ENCODE peak calls at places on chromosome 10, in six cellular contexts. D is PC-3, C is HCT116, S is GM23248, Y is SK-N-SH, I is MM.1S. P is an unnamed sample.
A peak's percentile ranks its signal among the peaks of the same experiment; 100 is the strongest.

GRCh38 chr10:43931308-43931930 is 282.7 kb upstream of the ZNF32 start:
- DNase-seq in S (peak; percentile 92), Y (no peak), C (no peak), I (no peak), D (peak; percentile 73), P (no peak)

GRCh38 chr10:113709221-113709838 is 29.6 kb downstream of the CASP7 start:
- DNase-seq in I (no peak), Y (no peak), S (peak; percentile 84), C (no peak), D (peak; percentile 59), P (no peak)

GRCh38 chr10:69481280-69481679 is 30.0 kb downstream of the TSPAN15 start:
- DNase-seq in C (no peak), D (no peak), I (no peak), S (no peak), Y (no peak), P (peak; percentile 81)

GRCh38 chr10:69477968-69478597 is 26.8 kb downstream of the TSPAN15 start:
- DNase-seq in C (no peak), D (no peak), Y (no peak), I (no peak), S (no peak), P (no peak)

GRCh38 chr10:36172054-36172531 is 530.0 kb upstream of the FZD8 start:
- DNase-seq in C (no peak), I (no peak), Y (no peak), S (peak; percentile 85), D (peak; percentile 99), P (no peak)

GRCh38 chr10:130507461-130507860 is 371.3 kb downstream of the GLRX3 start:
- DNase-seq in D (no peak), S (no peak), C (no peak), I (no peak), Y (no peak), P (no peak)

GRCh38 chr10:43965033-43965917 is 316.6 kb upstream of the ZNF32 start:
- DNase-seq in S (peak; percentile 36), C (no peak), I (peak; percentile 6), D (no peak), Y (no peak), P (peak; percentile 98)

GRCh38 chr10:17910144-17910789 is 41.5 kb upstream of the SLC39A12 start:
- DNase-seq in C (peak; percentile 46), Y (peak; percentile 38), S (peak; percentile 80), D (peak; percentile 51), I (peak; percentile 59), P (peak; percentile 81)

GRCh38 chr10:62512732-62513475 is 138.7 kb downstream of the ZNF365 start:
- DNase-seq in Y (no peak), I (no peak), S (peak; percentile 52), D (peak; percentile 74), C (no peak), P (no peak)

GRCh38 chr10:37754538-37755323 is 102.7 kb downstream of the ZNF248 start:
- DNase-seq in Y (peak; percentile 32), S (peak; percentile 59), I (peak; percentile 54), D (peak; percentile 97), C (peak; percentile 7), P (peak; percentile 79)

GRCh38 chr10:16440396-16441105 is 3.7 kb downstream of the PTER start:
- DNase-seq in C (no peak), Y (peak; percentile 50), D (peak; percentile 51), S (peak; percentile 22), I (no peak), P (no peak)

GRCh38 chr10:51176976-51177690 is 102.8 kb downstream of the PRKG1 start:
- DNase-seq in Y (no peak), S (peak; percentile 69), D (peak; percentile 72), C (no peak), I (no peak), P (no peak)

GRCh38 chr10:28975891-28976471 is 298.7 kb downstream of the BAMBI start:
- DNase-seq in S (no peak), I (no peak), C (no peak), Y (no peak), D (no peak), P (no peak)

GRCh38 chr10:116418394-116418793 is 9.3 kb upstream of the PNLIPRP3 start:
- DNase-seq in S (no peak), Y (no peak), C (no peak), I (no peak), D (no peak), P (no peak)

GRCh38 chr10:80462277-80462985 is 8.3 kb downstream of the TSPAN14 start:
- DNase-seq in C (no peak), S (peak; percentile 56), I (no peak), D (no peak), Y (no peak), P (no peak)

GRCh38 chr10:5614081-5614721 is 52.2 kb downstream of the ASB13 start:
- DNase-seq in C (no peak), D (peak; percentile 38), Y (no peak), S (peak; percentile 55), I (no peak), P (no peak)

GRCh38 chr10:21285742-21286311 is 239.7 kb downstream of the SKIDA1 start:
- DNase-seq in S (peak; percentile 7), C (peak; percentile 52), D (peak; percentile 67), Y (no peak), I (no peak), P (no peak)

GRCh38 chr10:21524526-21525366 is 736 bp downstream of the SKIDA1 start:
- DNase-seq in I (no peak), S (peak; percentile 82), Y (no peak), C (no peak), D (no peak), P (no peak)

GRCh38 chr10:95276367-95277200 is 14.2 kb downstream of the PDLIM1 start:
- DNase-seq in C (no peak), I (no peak), S (peak; percentile 48), D (no peak), Y (no peak), P (no peak)

DNA sequence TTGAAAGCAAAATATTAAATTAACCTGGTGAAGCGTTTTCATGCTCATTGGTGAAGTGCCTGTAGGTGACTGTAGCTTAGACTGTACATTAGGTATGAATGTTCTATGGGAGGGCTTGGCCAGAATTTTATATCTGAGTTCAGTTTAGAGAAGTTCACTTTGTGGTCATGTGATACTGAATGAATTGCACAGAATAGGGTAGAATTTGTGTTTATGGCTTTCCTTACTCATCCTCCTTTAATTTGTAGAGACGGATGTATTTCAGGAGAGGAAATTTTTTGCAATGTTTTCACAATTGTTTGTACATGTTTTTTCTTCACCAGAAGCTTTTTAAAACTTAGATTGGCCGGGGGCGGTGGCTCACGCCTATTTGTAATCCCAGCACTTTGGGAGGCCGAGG is 32.3 kb downstream of the REEP3 start:
- DNase-seq in C (peak; percentile 23), D (peak; percentile 83), Y (no peak), S (peak; percentile 68), I (no peak), P (no peak)
- H3K9ac ChIP-seq in C (peak overlapping the region; percentile 58), D (peak overlapping the region; percentile 79), Y (peak overlapping the region; percentile 52), S (peak overlapping the region; percentile 82), I (no peak overlapping the region), P (no peak overlapping the region)

GRCh38 chr10:100890141-100890695 is 22.5 kb upstream of the SLF2 start:
- DNase-seq in I (no peak), C (no peak), Y (no peak), S (no peak), D (no peak), P (no peak)

GRCh38 chr10:100889546-100889945 is 23.2 kb upstream of the SLF2 start:
- DNase-seq in C (no peak), I (no peak), S (no peak), Y (no peak), D (no peak), P (no peak)

GRCh38 chr10:100887761-100888296 is 24.9 kb upstream of the SLF2 start:
- DNase-seq in D (no peak), I (no peak), Y (no peak), C (no peak), S (no peak), P (no peak)

GRCh38 chr10:100890696-100891271 is 22.0 kb upstream of the SLF2 start:
- DNase-seq in Y (no peak), S (peak; percentile 97), D (peak; percentile 88), I (no peak), C (peak; percentile 79), P (no peak)

DNA sequence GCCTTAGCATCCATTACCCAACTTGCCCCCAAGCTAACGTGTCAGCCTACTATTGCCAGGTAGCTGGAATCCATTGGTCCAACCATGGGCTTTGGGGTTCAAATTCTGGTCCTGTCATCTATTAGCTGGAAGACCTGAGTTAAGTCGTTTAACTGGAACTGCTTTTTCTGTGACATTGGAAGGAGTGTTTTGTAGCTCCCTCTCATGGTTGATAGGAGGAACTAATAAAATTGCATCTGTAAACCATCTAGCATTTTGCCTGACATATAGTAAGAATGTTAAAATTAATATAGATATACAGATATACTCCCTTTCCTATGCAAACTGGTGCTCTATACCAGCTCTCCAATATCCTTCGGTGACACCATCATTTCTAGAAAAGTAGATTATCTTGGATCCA is 23.8 kb upstream of the SLF2 start:
- DNase-seq in D (no peak), C (peak; percentile 34), Y (no peak), I (no peak), S (peak; percentile 31), P (peak; percentile 65)
- H3K9me2 ChIP-seq in D (no peaks in the 10 kb centered on the region), C (no peaks in the 10 kb centered on the region), Y (no peaks in the 10 kb centered on the region), I (no peaks in the 10 kb centered on the region), S (no peaks in the 10 kb centered on the region), P (no peaks in the 10 kb centered on the region)

DNA sequence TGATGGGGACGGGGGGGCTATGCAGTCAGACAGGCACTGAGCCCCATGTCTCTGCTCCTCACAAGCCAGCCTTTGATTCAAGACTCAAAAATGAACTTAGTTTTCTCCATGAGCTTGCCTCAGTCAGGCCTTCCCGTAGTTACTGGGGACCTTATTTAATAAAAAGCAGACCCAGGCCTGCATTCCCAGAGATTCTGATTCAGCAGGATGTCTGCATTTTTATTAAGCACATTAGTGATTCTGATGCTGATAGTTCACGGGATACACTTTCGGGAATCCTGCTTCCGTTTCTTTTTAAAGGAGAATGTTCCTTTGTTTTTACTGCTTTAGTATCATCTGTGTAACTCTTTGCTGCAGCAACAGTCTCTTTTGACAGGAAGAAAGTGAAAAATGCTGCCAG is 28.3 kb upstream of the PLPP4 start:
- DNase-seq in S (no peak), D (no peak), C (no peak), I (no peak), Y (peak; percentile 51), P (no peak)
- H3K27ac ChIP-seq in S (no peak overlapping the region), D (no peak overlapping the region), C (no peak overlapping the region), I (no peak overlapping the region), Y (peak overlapping the region; percentile 96), P (no peak overlapping the region)

GRCh38 chr10:96664563-96664962 is 55.8 kb downstream of the PIK3AP1 start:
- DNase-seq in Y (no peak), I (no peak), S (no peak), C (no peak), D (no peak), P (no peak)

GRCh38 chr10:96665306-96665705 is 55.0 kb downstream of the PIK3AP1 start:
- DNase-seq in Y (no peak), S (peak; percentile 71), D (peak; percentile 19), C (no peak), I (no peak), P (no peak)

GRCh38 chr10:96663794-96664193 is 56.5 kb downstream of the PIK3AP1 start:
- DNase-seq in D (no peak), I (no peak), S (no peak), C (no peak), Y (no peak), P (no peak)

GRCh38 chr10:96667401-96667800 is 52.9 kb downstream of the PIK3AP1 start:
- DNase-seq in I (no peak), D (no peak), S (peak; percentile 7), C (no peak), Y (no peak), P (no peak)

DNA sequence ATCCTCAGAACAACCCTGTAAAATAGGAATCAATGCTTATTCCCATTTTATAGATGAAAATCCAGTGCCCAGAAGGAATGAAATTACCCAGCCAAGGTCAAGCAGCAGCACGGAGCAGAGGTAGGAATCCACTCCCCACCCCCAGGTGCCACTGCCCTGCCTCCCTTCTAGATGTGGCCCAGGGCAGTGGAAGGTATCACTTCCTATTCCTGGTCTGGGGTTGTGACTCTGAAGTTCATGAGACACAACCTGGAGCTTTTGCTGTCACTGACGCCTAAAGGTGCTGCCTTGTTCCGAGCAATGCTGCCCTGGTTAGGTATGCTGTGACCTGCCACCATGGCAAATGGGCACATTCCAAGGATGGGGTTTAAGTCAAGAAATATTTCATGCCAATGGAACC is 53.6 kb downstream of the PIK3AP1 start:
- DNase-seq in Y (no peak), C (no peak), S (no peak), D (no peak), I (no peak), P (no peak)
- H3K9ac ChIP-seq in Y (no peak overlapping the region), C (no peak overlapping the region), S (no peak overlapping the region), D (no peak overlapping the region), I (no peak overlapping the region), P (no peak overlapping the region)